ENCODE peak calls at places on chromosomes 13 and 19, in seven cellular contexts. One of them, this sample, is unnamed.

GRCh38 chr13:94658926-94659649 is 53.3 kb downstream of the SOX21 start:
- DNase-seq in foreskin fibroblast: no peak
- DNase-seq in mucosa of descending colon: no peak
- DNase-seq in lower leg skin: no peak
- DNase-seq in fibroblast of lung: no peak
- DNase-seq in IMR-90: no peak
- DNase-seq in PC-9: no peak
- DNase-seq in this sample: no peak

GRCh38 chr13:102978168-102978567 is 88.0 kb downstream of the SLC10A2 start:
- DNase-seq in foreskin fibroblast: peak; percentile 73
- DNase-seq in mucosa of descending colon: no peak
- DNase-seq in lower leg skin: no peak
- DNase-seq in fibroblast of lung: peak; percentile 6
- DNase-seq in IMR-90: no peak
- DNase-seq in PC-9: no peak
- DNase-seq in this sample: no peak

GRCh38 chr19:15702590-15702930 is 25.3 kb upstream of the OR10H2 start:
- DNase-seq in foreskin fibroblast: peak; percentile 21
- DNase-seq in mucosa of descending colon: peak; percentile 95
- DNase-seq in lower leg skin: peak; percentile 83
- DNase-seq in fibroblast of lung: peak; percentile 3
- DNase-seq in IMR-90: no peak
- DNase-seq in PC-9: peak; percentile 85
- DNase-seq in this sample: peak; percentile 57

GRCh38 chr19:39151209-39151608 is 25.6 kb downstream of the PAK4 start:
- DNase-seq in foreskin fibroblast: no peak
- DNase-seq in mucosa of descending colon: no peak
- DNase-seq in lower leg skin: no peak
- DNase-seq in fibroblast of lung: no peak
- DNase-seq in IMR-90: no peak
- DNase-seq in PC-9: no peak
- DNase-seq in this sample: no peak

GRCh38 chr13:100363874-100364273 is 224.7 kb downstream of the GGACT start:
- DNase-seq in foreskin fibroblast: peak; percentile 67
- DNase-seq in mucosa of descending colon: no peak
- DNase-seq in lower leg skin: no peak
- DNase-seq in fibroblast of lung: peak; percentile 29
- DNase-seq in IMR-90: peak; percentile 65
- DNase-seq in PC-9: no peak
- DNase-seq in this sample: peak; percentile 2

GRCh38 chr19:41416194-41416674 is 10.9 kb downstream of the B3GNT8 start:
- DNase-seq in foreskin fibroblast: no peak
- DNase-seq in mucosa of descending colon: peak; percentile 98
- DNase-seq in lower leg skin: no peak
- DNase-seq in fibroblast of lung: no peak
- DNase-seq in IMR-90: no peak
- DNase-seq in PC-9: no peak
- DNase-seq in this sample: no peak

GRCh38 chr19:33740811-33741396 is 55.8 kb upstream of the KCTD15 start:
- DNase-seq in foreskin fibroblast: peak; percentile 45
- DNase-seq in mucosa of descending colon: peak; percentile 49
- DNase-seq in lower leg skin: no peak
- DNase-seq in fibroblast of lung: peak; percentile 24
- DNase-seq in IMR-90: peak; percentile 38
- DNase-seq in PC-9: peak; percentile 24
- DNase-seq in this sample: peak; percentile 9

GRCh38 chr13:78604782-78605611 is 1.6 kb upstream of the POU4F1 start:
- DNase-seq in foreskin fibroblast: peak; percentile 19
- DNase-seq in mucosa of descending colon: no peak
- DNase-seq in lower leg skin: no peak
- DNase-seq in fibroblast of lung: no peak
- DNase-seq in IMR-90: peak; percentile 8
- DNase-seq in PC-9: no peak
- DNase-seq in this sample: no peak

GRCh38 chr13:50864492-50864891 is 21.0 kb upstream of the DLEU7 start:
- DNase-seq in foreskin fibroblast: no peak
- DNase-seq in mucosa of descending colon: no peak
- DNase-seq in lower leg skin: no peak
- DNase-seq in fibroblast of lung: no peak
- DNase-seq in IMR-90: no peak
- DNase-seq in PC-9: no peak
- DNase-seq in this sample: no peak

GRCh38 chr19:47107201-47107952 is 6.2 kb downstream of the ZC3H4 start:
- DNase-seq in foreskin fibroblast: peak; percentile 39
- DNase-seq in mucosa of descending colon: peak; percentile 58
- DNase-seq in lower leg skin: no peak
- DNase-seq in fibroblast of lung: peak; percentile 42
- DNase-seq in IMR-90: peak; percentile 45
- DNase-seq in PC-9: peak; percentile 57
- DNase-seq in this sample: no peak

GRCh38 chr13:30841161-30841560 is 64.9 kb upstream of the MEDAG start:
- DNase-seq in foreskin fibroblast: peak; percentile 80
- DNase-seq in mucosa of descending colon: no peak
- DNase-seq in lower leg skin: no peak
- DNase-seq in fibroblast of lung: peak; percentile 49
- DNase-seq in IMR-90: peak; percentile 45
- DNase-seq in PC-9: no peak
- DNase-seq in this sample: peak; percentile 92

GRCh38 chr13:25300861-25301346 is 521 bp upstream of the NUP58 start:
- DNase-seq in foreskin fibroblast: no peak
- DNase-seq in mucosa of descending colon: peak; percentile 37
- DNase-seq in lower leg skin: no peak
- DNase-seq in fibroblast of lung: no peak
- DNase-seq in IMR-90: no peak
- DNase-seq in PC-9: no peak
- DNase-seq in this sample: peak; percentile 12

GRCh38 chr13:23766199-23766771 is 122.9 kb downstream of the MIPEP start:
- DNase-seq in foreskin fibroblast: no peak
- DNase-seq in mucosa of descending colon: no peak
- DNase-seq in lower leg skin: no peak
- DNase-seq in fibroblast of lung: no peak
- DNase-seq in IMR-90: no peak
- DNase-seq in PC-9: no peak
- DNase-seq in this sample: no peak

GRCh38 chr13:98797456-98797855 is 45.0 kb upstream of the SLC15A1 start:
- DNase-seq in foreskin fibroblast: no peak
- DNase-seq in mucosa of descending colon: no peak
- DNase-seq in lower leg skin: no peak
- DNase-seq in fibroblast of lung: peak; percentile 56
- DNase-seq in IMR-90: no peak
- DNase-seq in PC-9: no peak
- DNase-seq in this sample: no peak

GRCh38 chr13:112995395-112996091 is 26.5 kb downstream of the MCF2L start:
- DNase-seq in foreskin fibroblast: no peak
- DNase-seq in mucosa of descending colon: peak; percentile 89
- DNase-seq in lower leg skin: no peak
- DNase-seq in fibroblast of lung: no peak
- DNase-seq in IMR-90: no peak
- DNase-seq in PC-9: peak; percentile 55
- DNase-seq in this sample: no peak

GRCh38 chr13:97905517-97905916 is 48.0 kb upstream of the IPO5 start:
- DNase-seq in foreskin fibroblast: no peak
- DNase-seq in mucosa of descending colon: no peak
- DNase-seq in lower leg skin: peak; percentile 15
- DNase-seq in fibroblast of lung: no peak
- DNase-seq in IMR-90: no peak
- DNase-seq in PC-9: no peak
- DNase-seq in this sample: peak; percentile 90

GRCh38 chr19:49120325-49120683 is 960 bp downstream of the PPFIA3 start:
- DNase-seq in foreskin fibroblast: no peak
- DNase-seq in mucosa of descending colon: no peak
- DNase-seq in lower leg skin: no peak
- DNase-seq in fibroblast of lung: no peak
- DNase-seq in IMR-90: no peak
- DNase-seq in PC-9: no peak
- DNase-seq in this sample: no peak

GRCh38 chr19:44643605-44644390 is at the start of gene PVR:
- DNase-seq in foreskin fibroblast: peak; percentile 91
- DNase-seq in mucosa of descending colon: peak; percentile 79
- DNase-seq in lower leg skin: no peak
- DNase-seq in fibroblast of lung: peak; percentile 65
- DNase-seq in IMR-90: peak; percentile 77
- DNase-seq in PC-9: peak; percentile 78
- DNase-seq in this sample: peak; percentile 68

GRCh38 chr19:46913852-46914430 is 53.1 kb downstream of the ARHGAP35 start:
- DNase-seq in foreskin fibroblast: peak; percentile 44
- DNase-seq in mucosa of descending colon: no peak
- DNase-seq in lower leg skin: no peak
- DNase-seq in fibroblast of lung: peak; percentile 52
- DNase-seq in IMR-90: peak; percentile 49
- DNase-seq in PC-9: no peak
- DNase-seq in this sample: peak; percentile 69

GRCh38 chr13:53357582-53357981 is 329.0 kb downstream of the OLFM4 start:
- DNase-seq in foreskin fibroblast: no peak
- DNase-seq in mucosa of descending colon: no peak
- DNase-seq in lower leg skin: no peak
- DNase-seq in fibroblast of lung: no peak
- DNase-seq in IMR-90: no peak
- DNase-seq in PC-9: no peak
- DNase-seq in this sample: no peak

GRCh38 chr13:106491463-106491862 is 44.0 kb downstream of the EFNB2 start:
- DNase-seq in foreskin fibroblast: no peak
- DNase-seq in mucosa of descending colon: no peak
- DNase-seq in lower leg skin: no peak
- DNase-seq in fibroblast of lung: no peak
- DNase-seq in IMR-90: no peak
- DNase-seq in PC-9: no peak
- DNase-seq in this sample: no peak

GRCh38 chr19:55078996-55079395 is 3.3 kb downstream of the EPS8L1 start:
- DNase-seq in foreskin fibroblast: no peak
- DNase-seq in mucosa of descending colon: no peak
- DNase-seq in lower leg skin: no peak
- DNase-seq in fibroblast of lung: no peak
- DNase-seq in IMR-90: no peak
- DNase-seq in PC-9: no peak
- DNase-seq in this sample: no peak

GRCh38 chr19:55076321-55076720 is 652 bp downstream of the EPS8L1 start:
- DNase-seq in foreskin fibroblast: no peak
- DNase-seq in mucosa of descending colon: no peak
- DNase-seq in lower leg skin: no peak
- DNase-seq in fibroblast of lung: no peak
- DNase-seq in IMR-90: no peak
- DNase-seq in PC-9: no peak
- DNase-seq in this sample: no peak

GRCh38 chr19:55075366-55075998 is at the start of gene EPS8L1:
- DNase-seq in foreskin fibroblast: no peak
- DNase-seq in mucosa of descending colon: peak; percentile 79
- DNase-seq in lower leg skin: no peak
- DNase-seq in fibroblast of lung: no peak
- DNase-seq in IMR-90: no peak
- DNase-seq in PC-9: peak; percentile 97
- DNase-seq in this sample: no peak

GRCh38 chr19:55079400-55080038 is 3.9 kb downstream of the EPS8L1 start:
- DNase-seq in foreskin fibroblast: no peak
- DNase-seq in mucosa of descending colon: no peak
- DNase-seq in lower leg skin: no peak
- DNase-seq in fibroblast of lung: no peak
- DNase-seq in IMR-90: no peak
- DNase-seq in PC-9: no peak
- DNase-seq in this sample: no peak

DNA sequence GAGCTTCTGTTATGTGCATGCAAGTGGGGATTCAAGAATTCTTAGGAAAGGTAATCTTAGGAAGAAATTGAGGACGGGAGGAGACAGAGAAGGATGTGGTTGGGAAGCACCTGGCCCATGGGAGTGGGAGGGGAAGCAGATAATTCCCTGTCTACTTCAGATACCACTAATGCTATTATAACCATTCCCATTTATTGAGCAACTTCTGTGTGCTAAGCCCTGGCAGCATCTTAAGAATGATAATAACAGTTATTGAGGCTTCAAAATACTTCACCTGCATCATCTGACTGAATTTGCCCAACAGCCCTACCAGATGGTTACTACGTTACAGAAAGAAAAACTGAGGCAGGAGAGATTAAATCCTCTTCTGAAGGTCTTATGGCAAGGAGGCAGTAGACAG is 1.4 kb downstream of the EPS8L1 start:
- DNase-seq in foreskin fibroblast: no peak
- DNase-seq in mucosa of descending colon: no peak
- DNase-seq in lower leg skin: no peak
- DNase-seq in fibroblast of lung: no peak
- DNase-seq in IMR-90: no peak
- DNase-seq in PC-9: no peak
- DNase-seq in this sample: peak; percentile 24
- H3K4me3 ChIP-seq in foreskin fibroblast: no peak overlapping the region
- H3K4me3 ChIP-seq in mucosa of descending colon: no peak overlapping the region
- H3K4me3 ChIP-seq in lower leg skin: no peak overlapping the region
- H3K4me3 ChIP-seq in fibroblast of lung: no peak overlapping the region
- H3K4me3 ChIP-seq in IMR-90: no peak overlapping the region
- H3K4me3 ChIP-seq in PC-9: peak overlapping the region; percentile 60
- H3K4me3 ChIP-seq in this sample: no peak overlapping the region

DNA sequence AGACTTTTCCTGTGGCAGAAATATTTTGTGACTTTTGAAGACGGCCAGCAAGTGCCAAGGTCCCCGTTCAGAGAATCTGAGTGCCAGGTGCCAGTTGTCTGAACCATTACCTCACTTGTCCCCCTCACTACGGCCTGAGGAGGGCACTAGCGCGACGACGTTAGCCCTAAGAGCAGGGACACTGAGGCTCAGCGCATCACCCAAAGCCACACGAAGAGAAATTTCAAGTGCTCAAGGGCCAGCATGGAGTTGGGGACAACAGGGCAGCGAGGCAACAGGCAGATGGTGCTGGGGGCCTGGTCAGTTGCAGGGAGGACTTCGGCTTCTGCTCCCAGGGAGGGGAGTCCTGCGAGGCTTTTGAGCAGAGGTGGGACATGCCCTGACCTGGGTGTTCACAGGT is 9.5 kb upstream of the TYK2 start:
- DNase-seq in foreskin fibroblast: peak; percentile 41
- DNase-seq in mucosa of descending colon: no peak
- DNase-seq in lower leg skin: no peak
- DNase-seq in fibroblast of lung: no peak
- DNase-seq in IMR-90: no peak
- DNase-seq in PC-9: no peak
- DNase-seq in this sample: no peak
- TF ChIP-seq CTCF in foreskin fibroblast: no peak
- TF ChIP-seq CTCF in mucosa of descending colon: no peak
- TF ChIP-seq CTCF in lower leg skin: no peak
- TF ChIP-seq CTCF in fibroblast of lung: no peak
- TF ChIP-seq CTCF in IMR-90: peak; percentile 17
- TF ChIP-seq CTCF in PC-9: no peak
- TF ChIP-seq CTCF in this sample: peak; percentile 7

GRCh38 chr19:1268392-1269064 is 604 bp upstream of the CIRBP start:
- DNase-seq in foreskin fibroblast: no peak
- DNase-seq in mucosa of descending colon: no peak
- DNase-seq in lower leg skin: no peak
- DNase-seq in fibroblast of lung: no peak
- DNase-seq in IMR-90: no peak
- DNase-seq in PC-9: no peak
- DNase-seq in this sample: no peak
- H3K4me3 ChIP-seq in foreskin fibroblast: no peak overlapping the region
- H3K4me3 ChIP-seq in mucosa of descending colon: peak overlapping the region; percentile 86
- H3K4me3 ChIP-seq in lower leg skin: no peak overlapping the region
- H3K4me3 ChIP-seq in fibroblast of lung: no peak overlapping the region
- H3K4me3 ChIP-seq in IMR-90: no peak overlapping the region
- H3K4me3 ChIP-seq in PC-9: peak overlapping the region; percentile 67
- H3K4me3 ChIP-seq in this sample: peak overlapping the region; percentile 31

DNA sequence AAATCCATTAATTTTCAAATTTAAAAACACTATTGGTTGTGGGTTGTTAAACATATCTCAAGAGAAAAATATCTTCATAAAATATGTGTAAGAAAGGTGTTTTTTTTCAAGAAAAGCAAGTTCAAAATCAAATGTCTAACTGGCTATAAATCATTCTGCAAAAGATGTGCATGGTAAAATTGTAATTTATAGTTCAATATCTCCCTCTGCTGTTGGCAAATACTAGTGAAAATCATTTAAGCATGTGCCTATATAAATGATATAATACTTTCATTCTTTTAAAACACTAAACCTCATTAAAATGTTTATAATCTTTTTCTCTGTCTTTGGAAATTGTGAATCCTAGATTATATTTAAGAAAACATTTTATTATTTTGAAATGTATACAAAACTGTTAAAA is 17.2 kb upstream of the SLITRK6 start:
- DNase-seq in foreskin fibroblast: no peak
- DNase-seq in mucosa of descending colon: no peak
- DNase-seq in lower leg skin: no peak
- DNase-seq in fibroblast of lung: peak; percentile 35
- DNase-seq in IMR-90: no peak
- DNase-seq in PC-9: no peak
- DNase-seq in this sample: no peak
- TF ChIP-seq CTCF in foreskin fibroblast: no peak
- TF ChIP-seq CTCF in mucosa of descending colon: no peak
- TF ChIP-seq CTCF in lower leg skin: no peak
- TF ChIP-seq CTCF in fibroblast of lung: no peak
- TF ChIP-seq CTCF in IMR-90: peak; percentile 25
- TF ChIP-seq CTCF in PC-9: peak; percentile 48
- TF ChIP-seq CTCF in this sample: no peak